ENCODE peak calls at places on chromosomes 12 and 14, in seven cellular contexts. One of them, this sample, is unnamed.
A peak's percentile ranks its signal among the peaks of the same experiment; 100 is the strongest.

GRCh38 chr12:24839268-24839791 is 109.6 kb downstream of the BCAT1 start:
- DNase-seq in right atrium auricular region: no peak
- DNase-seq in activated naive CD4-positive, alpha-beta T cell treated with anti-CD3 and anti-CD28 coated beads for 36 hours: peak; percentile 90
- DNase-seq in NCI-H524: no peak
- DNase-seq in SJCRH30: no peak
- DNase-seq in HTR-8/SVneo: no peak
- DNase-seq in neural crest cell: no peak
- DNase-seq in this sample: no peak

GRCh38 chr14:20855652-20856291 is 35.4 kb upstream of the RNASE3 start:
- DNase-seq in right atrium auricular region: peak; percentile 75
- DNase-seq in activated naive CD4-positive, alpha-beta T cell treated with anti-CD3 and anti-CD28 coated beads for 36 hours: peak; percentile 62
- DNase-seq in NCI-H524: peak; percentile 13
- DNase-seq in SJCRH30: peak; percentile 53
- DNase-seq in HTR-8/SVneo: peak; percentile 47
- DNase-seq in neural crest cell: peak; percentile 44
- DNase-seq in this sample: peak; percentile 71

GRCh38 chr12:28027328-28027727 is 54.8 kb upstream of the PTHLH start:
- DNase-seq in right atrium auricular region: no peak
- DNase-seq in activated naive CD4-positive, alpha-beta T cell treated with anti-CD3 and anti-CD28 coated beads for 36 hours: no peak
- DNase-seq in NCI-H524: peak; percentile 84
- DNase-seq in SJCRH30: peak; percentile 83
- DNase-seq in HTR-8/SVneo: no peak
- DNase-seq in neural crest cell: no peak
- DNase-seq in this sample: no peak

GRCh38 chr14:50666772-50667490 is 1.2 kb downstream of the SAV1 start:
- DNase-seq in right atrium auricular region: peak; percentile 68
- DNase-seq in activated naive CD4-positive, alpha-beta T cell treated with anti-CD3 and anti-CD28 coated beads for 36 hours: peak; percentile 61
- DNase-seq in NCI-H524: peak; percentile 31
- DNase-seq in SJCRH30: peak; percentile 59
- DNase-seq in HTR-8/SVneo: no peak
- DNase-seq in neural crest cell: no peak
- DNase-seq in this sample: peak; percentile 33

GRCh38 chr14:101370593-101371569 is 190.4 kb upstream of the DIO3 start:
- DNase-seq in right atrium auricular region: no peak
- DNase-seq in activated naive CD4-positive, alpha-beta T cell treated with anti-CD3 and anti-CD28 coated beads for 36 hours: no peak
- DNase-seq in NCI-H524: no peak
- DNase-seq in SJCRH30: no peak
- DNase-seq in HTR-8/SVneo: no peak
- DNase-seq in neural crest cell: no peak
- DNase-seq in this sample: no peak

GRCh38 chr14:21050597-21050996 is 7.0 kb upstream of the RNASE8 start:
- DNase-seq in right atrium auricular region: no peak
- DNase-seq in activated naive CD4-positive, alpha-beta T cell treated with anti-CD3 and anti-CD28 coated beads for 36 hours: no peak
- DNase-seq in NCI-H524: no peak
- DNase-seq in SJCRH30: no peak
- DNase-seq in HTR-8/SVneo: no peak
- DNase-seq in neural crest cell: no peak
- DNase-seq in this sample: no peak

GRCh38 chr14:100522616-100523021 is 64.6 kb downstream of the BEGAIN start:
- DNase-seq in right atrium auricular region: peak; percentile 50
- DNase-seq in activated naive CD4-positive, alpha-beta T cell treated with anti-CD3 and anti-CD28 coated beads for 36 hours: no peak
- DNase-seq in NCI-H524: no peak
- DNase-seq in SJCRH30: no peak
- DNase-seq in HTR-8/SVneo: no peak
- DNase-seq in neural crest cell: no peak
- DNase-seq in this sample: no peak

GRCh38 chr14:28052251-28052650 is 714.3 kb upstream of the FOXG1 start:
- DNase-seq in right atrium auricular region: no peak
- DNase-seq in activated naive CD4-positive, alpha-beta T cell treated with anti-CD3 and anti-CD28 coated beads for 36 hours: no peak
- DNase-seq in NCI-H524: no peak
- DNase-seq in SJCRH30: no peak
- DNase-seq in HTR-8/SVneo: no peak
- DNase-seq in neural crest cell: no peak
- DNase-seq in this sample: no peak

GRCh38 chr12:49368240-49368600 is 958 bp downstream of the SPATS2 start:
- DNase-seq in right atrium auricular region: no peak
- DNase-seq in activated naive CD4-positive, alpha-beta T cell treated with anti-CD3 and anti-CD28 coated beads for 36 hours: no peak
- DNase-seq in NCI-H524: no peak
- DNase-seq in SJCRH30: no peak
- DNase-seq in HTR-8/SVneo: no peak
- DNase-seq in neural crest cell: no peak
- DNase-seq in this sample: no peak

GRCh38 chr12:2751686-2752085 is 43.1 kb upstream of the FKBP4 start:
- DNase-seq in right atrium auricular region: no peak
- DNase-seq in activated naive CD4-positive, alpha-beta T cell treated with anti-CD3 and anti-CD28 coated beads for 36 hours: no peak
- DNase-seq in NCI-H524: no peak
- DNase-seq in SJCRH30: no peak
- DNase-seq in HTR-8/SVneo: no peak
- DNase-seq in neural crest cell: no peak
- DNase-seq in this sample: no peak

GRCh38 chr12:29546000-29546399 is 48.5 kb upstream of the OVCH1 start:
- DNase-seq in right atrium auricular region: no peak
- DNase-seq in activated naive CD4-positive, alpha-beta T cell treated with anti-CD3 and anti-CD28 coated beads for 36 hours: no peak
- DNase-seq in NCI-H524: no peak
- DNase-seq in SJCRH30: peak; percentile 17
- DNase-seq in HTR-8/SVneo: no peak
- DNase-seq in neural crest cell: no peak
- DNase-seq in this sample: no peak

GRCh38 chr14:61466249-61466904 is 145.0 kb downstream of the PRKCH start:
- DNase-seq in right atrium auricular region: peak; percentile 91
- DNase-seq in activated naive CD4-positive, alpha-beta T cell treated with anti-CD3 and anti-CD28 coated beads for 36 hours: no peak
- DNase-seq in NCI-H524: no peak
- DNase-seq in SJCRH30: no peak
- DNase-seq in HTR-8/SVneo: peak; percentile 92
- DNase-seq in neural crest cell: no peak
- DNase-seq in this sample: no peak

GRCh38 chr12:82517027-82517426 is 158.7 kb downstream of the METTL25 start:
- DNase-seq in right atrium auricular region: no peak
- DNase-seq in activated naive CD4-positive, alpha-beta T cell treated with anti-CD3 and anti-CD28 coated beads for 36 hours: no peak
- DNase-seq in NCI-H524: no peak
- DNase-seq in SJCRH30: peak; percentile 48
- DNase-seq in HTR-8/SVneo: no peak
- DNase-seq in neural crest cell: no peak
- DNase-seq in this sample: peak; percentile 37

GRCh38 chr14:47194051-47194450 is 481.4 kb downstream of the MDGA2 start:
- DNase-seq in right atrium auricular region: no peak
- DNase-seq in activated naive CD4-positive, alpha-beta T cell treated with anti-CD3 and anti-CD28 coated beads for 36 hours: no peak
- DNase-seq in NCI-H524: no peak
- DNase-seq in SJCRH30: no peak
- DNase-seq in HTR-8/SVneo: peak; percentile 1
- DNase-seq in neural crest cell: no peak
- DNase-seq in this sample: no peak

GRCh38 chr14:105303949-105304348 is 3.1 kb upstream of the BRF1 start:
- DNase-seq in right atrium auricular region: no peak
- DNase-seq in activated naive CD4-positive, alpha-beta T cell treated with anti-CD3 and anti-CD28 coated beads for 36 hours: no peak
- DNase-seq in NCI-H524: no peak
- DNase-seq in SJCRH30: no peak
- DNase-seq in HTR-8/SVneo: no peak
- DNase-seq in neural crest cell: no peak
- DNase-seq in this sample: no peak

GRCh38 chr12:95671265-95671664 is 119.3 kb downstream of the NTN4 start:
- DNase-seq in right atrium auricular region: no peak
- DNase-seq in activated naive CD4-positive, alpha-beta T cell treated with anti-CD3 and anti-CD28 coated beads for 36 hours: no peak
- DNase-seq in NCI-H524: no peak
- DNase-seq in SJCRH30: no peak
- DNase-seq in HTR-8/SVneo: no peak
- DNase-seq in neural crest cell: no peak
- DNase-seq in this sample: no peak

GRCh38 chr12:77049767-77050353 is 15.5 kb downstream of the E2F7 start:
- DNase-seq in right atrium auricular region: no peak
- DNase-seq in activated naive CD4-positive, alpha-beta T cell treated with anti-CD3 and anti-CD28 coated beads for 36 hours: no peak
- DNase-seq in NCI-H524: peak; percentile 20
- DNase-seq in SJCRH30: peak; percentile 65
- DNase-seq in HTR-8/SVneo: peak; percentile 28
- DNase-seq in neural crest cell: no peak
- DNase-seq in this sample: peak; percentile 63

This sample was measured in HEK293T.